ENCODE peak calls at places on chromosomes 11 and 22, in eight cellular contexts. L, D, G, A, C, F, U and S are unnamed samples.

GRCh38 chr11:62705401-62705800 is 1.8 kb downstream of the BSCL2 start:
- DNase-seq in L (no peak), D (peak; percentile 47), G (no peak), A (no peak), C (no peak), F (no peak), U (no peak), S (peak; percentile 20)

GRCh38 chr11:8721740-8722139 is 39.1 kb downstream of the RPL27A start:
- DNase-seq in L (peak; percentile 21), D (no peak), G (no peak), A (no peak), C (no peak), F (no peak), U (no peak), S (no peak)

GRCh38 chr11:88709567-88709966 is 356.2 kb downstream of the GRM5 start:
- DNase-seq in L (no peak), D (no peak), G (no peak), A (no peak), C (no peak), F (no peak), U (no peak), S (no peak)

GRCh38 chr11:133928628-133929059 is 28.1 kb downstream of the IGSF9B start:
- DNase-seq in L (no peak), D (peak; percentile 22), G (peak; percentile 88), A (peak; percentile 44), C (no peak), F (peak; percentile 66), U (peak; percentile 53), S (no peak)

GRCh38 chr11:66854729-66855211 is 2.1 kb upstream of the LRFN4 start:
- DNase-seq in L (no peak), D (no peak), G (no peak), A (no peak), C (no peak), F (no peak), U (no peak), S (no peak)

GRCh38 chr22:41919357-41920224 is 4.7 kb upstream of the SHISA8 start:
- DNase-seq in L (peak; percentile 53), D (no peak), G (peak; percentile 60), A (no peak), C (no peak), F (no peak), U (no peak), S (no peak)

GRCh38 chr22:41501209-41501608 is 32.3 kb downstream of the ACO2 start:
- DNase-seq in L (peak; percentile 44), D (no peak), G (peak; percentile 50), A (no peak), C (no peak), F (no peak), U (no peak), S (no peak)

GRCh38 chr11:12192796-12193514 is 82.6 kb downstream of the MICAL2 start:
- DNase-seq in L (no peak), D (no peak), G (no peak), A (no peak), C (no peak), F (no peak), U (no peak), S (no peak)

GRCh38 chr11:118434553-118435232 is 1.6 kb upstream of the KMT2A start:
- DNase-seq in L (peak; percentile 77), D (no peak), G (peak; percentile 80), A (no peak), C (no peak), F (peak; percentile 1), U (peak; percentile 37), S (no peak)

GRCh38 chr22:19043111-19044085 is 78.8 kb downstream of the DGCR2 start:
- DNase-seq in L (no peak), D (peak; percentile 24), G (no peak), A (no peak), C (no peak), F (no peak), U (no peak), S (peak; percentile 11)

GRCh38 chr11:20610825-20611224 is 11.4 kb downstream of the SLC6A5 start:
- DNase-seq in L (no peak), D (no peak), G (no peak), A (no peak), C (no peak), F (no peak), U (no peak), S (no peak)

GRCh38 chr11:14541180-14541579 is 21.0 kb upstream of the PSMA1 start:
- DNase-seq in L (no peak), D (no peak), G (no peak), A (no peak), C (no peak), F (no peak), U (no peak), S (no peak)

GRCh38 chr11:12239396-12240298 is 129.3 kb downstream of the MICAL2 start:
- DNase-seq in L (no peak), D (peak; percentile 18), G (no peak), A (no peak), C (no peak), F (no peak), U (no peak), S (peak; percentile 19)

GRCh38 chr11:119319702-119320592 is 3.0 kb upstream of the MCAM start:
- DNase-seq in L (peak; percentile 83), D (no peak), G (peak; percentile 41), A (no peak), C (no peak), F (no peak), U (no peak), S (no peak)

GRCh38 chr11:12075822-12076821 is 34.3 kb upstream of the MICAL2 start:
- DNase-seq in L (no peak), D (peak; percentile 98), G (no peak), A (no peak), C (peak; percentile 91), F (no peak), U (no peak), S (peak; percentile 99)

GRCh38 chr11:1970956-1971355 is 23.8 kb downstream of the MRPL23 start:
- DNase-seq in L (no peak), D (no peak), G (no peak), A (no peak), C (no peak), F (no peak), U (no peak), S (no peak)

GRCh38 chr11:133519560-133519959 is 12.7 kb downstream of the OPCML start:
- DNase-seq in L (no peak), D (no peak), G (no peak), A (no peak), C (no peak), F (no peak), U (no peak), S (no peak)

GRCh38 chr22:50739894-50740293 is 1.9 kb downstream of the ACR start:
- DNase-seq in L (no peak), D (no peak), G (peak; percentile 26), A (no peak), C (no peak), F (no peak), U (no peak), S (no peak)

GRCh38 chr22:45968003-45968650 is 8.8 kb downstream of the WNT7B start:
- DNase-seq in L (no peak), D (peak; percentile 68), G (no peak), A (no peak), C (no peak), F (no peak), U (no peak), S (no peak)

GRCh38 chr22:18156878-18157713 is 7.1 kb downstream of the USP18 start:
- DNase-seq in L (peak; percentile 86), D (peak; percentile 91), G (no peak), A (peak; percentile 18), C (peak; percentile 97), F (peak; percentile 20), U (peak; percentile 70), S (peak; percentile 88)

GRCh38 chr11:83021780-83022125 is 49.9 kb downstream of the RAB30 start:
- DNase-seq in L (no peak), D (no peak), G (no peak), A (no peak), C (no peak), F (no peak), U (no peak), S (no peak)

GRCh38 chr11:107988397-107989158 is 20.1 kb upstream of the CUL5 start:
- DNase-seq in L (no peak), D (no peak), G (no peak), A (no peak), C (no peak), F (no peak), U (no peak), S (no peak)